ENCODE peak calls at places on chromosomes 13 and 19, in seven cellular contexts. H, J, T, W, D, P and B are unnamed samples.

GRCh38 chr19:23145617-23146415 is 29.0 kb downstream of the ZNF730 start:
- DNase-seq in H (no peak), P (no peak), T (no peak), D (no peak), J (no peak), W (no peak), B (no peak)

GRCh38 chr13:108409735-108410134 is 140.2 kb downstream of the TNFSF13B start:
- DNase-seq in P (no peak), T (no peak), W (no peak), D (no peak), H (no peak), J (no peak), B (no peak)

GRCh38 chr13:103539265-103539664 is 473.0 kb upstream of the SLC10A2 start:
- DNase-seq in T (no peak), W (no peak), P (no peak), H (no peak), D (no peak), J (no peak), B (no peak)

GRCh38 chr13:42478531-42479156 is 95.3 kb upstream of the TNFSF11 start:
- DNase-seq in W (no peak), P (no peak), D (no peak), T (peak), H (no peak), J (no peak), B (no peak)

GRCh38 chr19:54309811-54310210 is 3.2 kb downstream of the LILRA5 start:
- DNase-seq in H (no peak), P (no peak), D (no peak), J (no peak), T (no peak), W (peak), B (no peak)

GRCh38 chr19:49570997-49571676 is 9.2 kb downstream of the NOSIP start:
- DNase-seq in W (no peak), H (no peak), D (no peak), P (peak), T (no peak), J (no peak), B (no peak)

GRCh38 chr13:46983881-46984280 is 87.0 kb upstream of the HTR2A start:
- DNase-seq in D (no peak), P (no peak), J (no peak), H (peak), W (no peak), T (peak), B (no peak)

GRCh38 chr13:50071399-50071798 is 56.2 kb downstream of the KCNRG start:
- DNase-seq in T (no peak), P (no peak), D (no peak), H (no peak), W (no peak), J (no peak), B (no peak)

GRCh38 chr13:44703371-44703770 is 127.2 kb upstream of the TSC22D1 start:
- DNase-seq in H (no peak), P (no peak), T (peak), W (no peak), J (peak), D (no peak), B (no peak)

GRCh38 chr13:74129500-74130144 is 4.6 kb downstream of the KLF12 start:
- DNase-seq in D (no peak), T (no peak), H (no peak), J (no peak), W (no peak), P (no peak), B (no peak)

GRCh38 chr13:44092053-44092452 is 212.3 kb downstream of the LACC1 start:
- DNase-seq in H (no peak), J (no peak), W (no peak), D (no peak), P (no peak), T (no peak), B (no peak)

GRCh38 chr13:49754146-49754545 is 38.3 kb downstream of the KPNA3 start:
- DNase-seq in H (no peak), D (no peak), W (no peak), J (no peak), T (no peak), P (no peak), B (no peak)

GRCh38 chr19:38268539-38268938 is 4.2 kb downstream of the SPINT2 start:
- DNase-seq in W (no peak), T (no peak), J (no peak), H (no peak), D (no peak), P (no peak), B (no peak)

GRCh38 chr13:76129305-76130040 is 493.3 kb downstream of the LMO7 start:
- DNase-seq in D (no peak), J (no peak), W (no peak), P (no peak), T (no peak), H (no peak), B (no peak)

GRCh38 chr13:40389081-40389641 is 277.3 kb downstream of the FOXO1 start:
- DNase-seq in J (no peak), H (no peak), P (no peak), W (no peak), T (no peak), D (no peak), B (no peak)

GRCh38 chr19:21680026-21680425 is 87.4 kb downstream of the ZNF100 start:
- DNase-seq in T (no peak), H (no peak), D (no peak), J (no peak), W (no peak), P (no peak), B (no peak)

GRCh38 chr19:27733551-27734266 is 1479.2 kb downstream of the UQCRFS1 start:
- DNase-seq in W (no peak), T (no peak), P (no peak), D (no peak), J (peak), H (no peak), B (no peak)

GRCh38 chr19:27738569-27739193 is 1474.3 kb downstream of the UQCRFS1 start:
- DNase-seq in P (no peak), T (no peak), H (no peak), D (no peak), W (no peak), J (no peak), B (no peak)

GRCh38 chr19:27735314-27735713 is 1477.6 kb downstream of the UQCRFS1 start:
- DNase-seq in T (no peak), J (no peak), P (no peak), H (no peak), D (no peak), W (no peak), B (no peak)

GRCh38 chr19:27736225-27736624 is 1476.7 kb downstream of the UQCRFS1 start:
- DNase-seq in D (no peak), W (no peak), J (no peak), H (no peak), P (no peak), T (no peak), B (no peak)

DNA sequence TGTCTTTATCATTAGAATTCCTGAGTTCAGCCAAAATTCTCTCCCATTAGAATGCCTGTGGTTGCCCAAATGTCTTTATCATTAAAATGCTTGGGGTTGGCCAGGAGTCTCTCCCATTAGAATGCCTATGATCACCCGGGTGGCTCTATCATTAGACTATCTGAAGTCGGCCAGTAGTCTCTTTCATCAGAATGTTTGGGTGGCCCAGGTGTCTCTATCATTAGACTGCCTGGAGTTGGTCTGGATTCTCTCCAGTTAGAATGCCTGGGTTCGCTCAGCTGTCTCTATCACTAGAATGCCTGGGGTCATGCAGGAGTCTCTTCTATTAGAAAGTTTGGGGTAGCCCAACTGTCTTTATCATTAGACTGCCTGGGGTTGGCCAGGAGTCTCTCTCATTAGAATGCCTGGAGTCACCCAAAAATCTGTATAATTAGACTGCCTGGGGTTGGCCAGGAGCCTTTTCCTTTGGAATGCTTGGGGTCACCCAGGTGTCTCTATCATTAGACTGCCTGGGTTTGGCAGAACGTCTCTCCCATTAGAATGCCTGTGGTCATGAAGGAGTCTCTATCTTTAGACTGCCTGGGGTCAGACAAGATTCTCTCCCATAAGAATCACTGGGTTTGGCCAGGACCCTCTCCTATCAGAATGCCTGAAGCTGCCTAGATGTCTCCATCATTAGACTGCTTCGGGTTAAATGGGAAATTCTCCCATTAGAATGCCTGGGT is 1478.3 kb downstream of the UQCRFS1 start:
- DNase-seq in J (peak), T (no peak), W (no peak), P (no peak), H (no peak), D (no peak), B (no peak)
- H3K4me3 ChIP-seq in J (no peak), T (no peak), W (no peak), P (no peak), H (no peak), D (no peak), B (no peak)

GRCh38 chr13:105139380-105140285 is 1395.8 kb downstream of the EFNB2 start:
- DNase-seq in J (no peak), W (no peak), D (no peak), T (peak), H (no peak), P (peak), B (no peak)
- TF ChIP-seq CTCF in J (no peak), W (no peak), D (no peak), T (peak), H (peak), P (no peak), B (no peak)

GRCh38 chr19:2523630-2524311 is 47.8 kb downstream of the GADD45B start:
- DNase-seq in D (no peak), J (peak), P (no peak), H (no peak), T (peak), W (no peak), B (peak)

GRCh38 chr19:2527716-2528115 is 51.8 kb downstream of the GADD45B start:
- DNase-seq in H (no peak), P (no peak), W (no peak), J (no peak), T (no peak), D (no peak), B (no peak)

GRCh38 chr19:2527171-2527570 is 51.2 kb downstream of the GADD45B start:
- DNase-seq in W (no peak), J (no peak), D (no peak), H (no peak), P (no peak), T (no peak), B (no peak)

GRCh38 chr19:2524361-2524839 is 48.5 kb downstream of the GADD45B start:
- DNase-seq in P (no peak), D (no peak), W (no peak), H (no peak), J (no peak), T (no peak), B (no peak)

DNA sequence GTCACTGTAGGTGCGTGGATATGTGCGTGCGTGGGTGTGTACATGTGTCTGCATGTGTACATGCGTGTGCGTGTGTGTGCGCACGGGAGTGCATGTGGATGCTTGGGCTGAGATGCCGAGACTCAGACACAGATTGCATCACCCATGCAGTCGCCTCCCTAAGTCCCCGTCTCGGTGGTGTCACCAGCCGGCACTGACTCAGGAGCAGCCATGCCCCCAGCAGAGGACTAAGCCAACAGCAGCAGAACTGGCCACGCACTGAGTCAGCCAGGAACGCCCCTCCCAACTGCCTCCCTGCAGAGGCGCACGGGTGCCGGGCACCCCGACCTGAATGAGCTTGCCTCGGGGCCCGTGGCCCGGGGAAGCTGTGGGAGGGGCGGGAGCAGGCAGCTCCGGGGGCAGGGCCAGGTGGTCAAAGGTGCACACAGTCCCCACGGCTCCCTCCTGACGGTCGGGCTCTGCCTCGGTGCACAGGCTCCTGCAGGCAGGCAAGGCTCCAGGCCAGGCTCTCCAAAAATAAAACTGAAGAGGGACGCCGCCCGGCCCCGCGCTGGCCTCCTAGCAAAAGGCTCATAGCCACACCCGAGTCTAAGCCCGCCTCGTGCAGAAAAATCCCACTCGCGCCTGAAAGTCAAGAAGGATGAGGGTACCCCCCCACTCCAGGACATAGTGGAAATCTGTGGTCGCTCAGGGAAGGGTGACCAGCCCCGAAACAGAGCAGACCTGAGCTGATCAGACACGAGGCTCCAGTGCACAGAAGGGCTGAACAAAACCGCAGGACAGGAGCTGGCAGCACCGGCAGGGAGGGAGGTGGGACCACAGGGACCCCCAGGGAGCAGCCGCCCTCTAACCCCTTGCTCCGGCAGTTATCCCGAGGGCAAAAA is 49.2 kb downstream of the GADD45B start:
- DNase-seq in P (peak), H (no peak), J (peak), D (no peak), T (peak), W (peak), B (no peak)
- H3K4me3 ChIP-seq in P (peak), H (no peak), J (peak), D (no peak), T (no peak), W (peak), B (no peak)

DNA sequence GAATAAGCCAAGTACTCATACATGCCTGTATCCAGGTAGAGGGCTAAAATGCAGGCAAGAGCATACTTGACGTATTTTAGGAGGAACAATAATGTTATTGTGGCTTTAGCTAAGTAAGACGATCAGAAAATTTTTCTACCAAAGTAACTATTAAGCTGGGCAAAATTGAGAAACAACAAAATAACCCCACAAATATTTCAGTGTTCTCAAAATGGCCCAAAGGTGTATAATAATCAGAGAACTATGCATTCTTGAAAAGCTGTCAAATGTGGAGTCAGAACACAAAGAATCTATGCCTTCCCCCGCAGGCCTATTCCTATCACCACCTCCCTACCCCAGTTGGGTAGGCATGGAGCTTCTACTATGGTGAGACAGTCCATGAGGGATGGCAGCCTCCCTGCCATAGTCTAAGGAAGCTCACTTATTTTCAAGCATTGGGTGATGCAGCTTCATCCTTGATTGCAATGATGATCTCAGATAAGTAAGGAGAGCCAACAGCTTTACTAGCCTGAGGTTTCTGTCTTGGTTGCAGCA is 1132.5 kb upstream of the SPRY2 start:
- DNase-seq in W (no peak), T (no peak), P (no peak), J (no peak), D (no peak), H (no peak), B (no peak)
- TF ChIP-seq CTCF in W (no peak), T (no peak), P (no peak), J (no peak), D (no peak), H (no peak), B (no peak)

DNA sequence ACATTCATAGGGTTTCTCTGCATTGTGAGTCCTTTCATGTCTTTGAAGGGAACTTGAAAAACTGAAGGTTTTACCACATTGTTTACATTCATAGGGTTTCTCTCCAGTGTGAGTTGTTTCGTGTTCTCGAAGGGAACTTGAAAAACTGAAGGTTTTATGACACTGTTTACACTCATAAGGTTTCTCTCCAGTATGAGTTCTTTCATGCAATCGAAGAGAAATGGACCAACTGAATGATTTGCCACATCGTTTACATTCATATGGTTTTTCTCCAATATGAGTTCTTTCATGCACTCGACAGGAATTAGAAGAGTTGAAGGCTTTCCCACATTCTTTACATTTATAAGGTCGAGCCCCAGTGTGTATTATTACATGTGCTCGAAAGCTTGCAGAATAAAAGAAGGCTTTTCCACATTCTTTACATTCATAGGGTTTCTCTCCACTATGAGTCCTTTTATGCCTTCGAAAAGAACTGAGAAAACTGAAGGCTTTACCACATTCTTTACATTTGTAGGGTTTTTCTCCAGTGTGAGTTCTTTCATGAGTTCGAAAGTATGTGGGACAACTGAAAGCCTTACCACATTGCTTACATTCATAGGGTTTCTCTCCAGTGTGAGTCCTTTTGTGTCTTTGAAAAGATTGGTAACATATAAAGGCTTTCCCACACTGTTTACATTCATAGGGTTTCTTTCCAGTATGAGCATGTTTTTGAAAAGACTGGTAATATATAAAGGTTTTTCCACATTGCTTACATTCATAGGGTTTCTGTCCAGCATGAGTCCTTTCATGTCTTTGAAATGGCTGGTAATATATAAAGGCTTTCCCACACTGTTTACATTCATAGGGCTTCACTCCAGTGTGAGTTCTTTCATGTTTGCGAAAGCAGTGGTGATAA is 20.7 kb downstream of the ZNF14 start:
- DNase-seq in D (no peak), T (no peak), J (no peak), W (no peak), P (no peak), H (no peak), B (no peak)
- H3K4me3 ChIP-seq in D (no peak), T (no peak), J (no peak), W (no peak), P (no peak), H (no peak), B (no peak)

GRCh38 chr19:676343-677105 is at the start of gene FSTL3:
- DNase-seq in W (no peak), D (no peak), T (no peak), H (no peak), P (no peak), J (no peak), B (no peak)

GRCh38 chr19:664913-665443 is 2.0 kb upstream of the RNF126 start:
- DNase-seq in D (peak), P (peak), T (peak), W (peak), J (peak), H (peak), B (no peak)

GRCh38 chr19:676007-676342 is 217 bp upstream of the FSTL3 start:
- DNase-seq in T (no peak), J (no peak), W (no peak), H (no peak), P (no peak), D (no peak), B (no peak)

GRCh38 chr19:674282-675151 is 1.7 kb upstream of the FSTL3 start:
- DNase-seq in H (no peak), W (no peak), P (no peak), T (no peak), D (no peak), J (no peak), B (no peak)

DNA sequence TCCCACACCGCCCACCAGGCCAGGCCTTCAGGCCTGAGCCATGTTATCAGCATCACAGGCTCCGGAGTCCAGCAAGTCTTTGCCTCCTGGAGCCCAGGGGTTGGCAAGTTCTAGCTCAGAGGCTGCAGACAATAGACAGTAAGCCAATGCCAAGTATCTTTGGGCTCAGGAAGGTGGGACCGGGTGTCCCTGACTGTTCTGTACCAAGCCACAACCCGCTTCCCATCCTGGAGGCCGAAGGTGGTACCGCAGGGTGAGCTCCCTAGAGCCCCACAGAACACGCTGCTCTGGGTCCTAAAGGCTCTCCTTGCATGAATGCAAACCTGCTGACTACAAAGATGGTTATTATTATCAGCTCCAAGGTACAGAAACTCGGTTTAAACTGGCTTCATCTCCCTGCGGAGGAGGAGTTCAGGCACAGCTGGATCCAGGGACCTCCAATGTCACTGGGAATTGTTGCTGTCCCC is 5.5 kb upstream of the FSTL3 start:
- DNase-seq in J (no peak), W (no peak), D (no peak), P (no peak), T (no peak), H (no peak), B (no peak)
- TF ChIP-seq CTCF in J (no peak), W (no peak), D (no peak), P (no peak), T (no peak), H (peak), B (no peak)